ENCODE peak calls at places on chromosome 18, in four cellular contexts. H is ecto neural progenitor cell, T is fibroblast of pulmonary artery, V is COR-L47. Y is an unnamed sample.

GRCh38 chr18:71707985-71708500 is 836.1 kb downstream of the CBLN2 start:
- DNase-seq in H (no peak), T (peak), V (no peak), Y (peak)

GRCh38 chr18:23684515-23685197 is 4.6 kb upstream of the LAMA3 start:
- DNase-seq in H (no peak), T (peak), V (no peak), Y (peak)

GRCh38 chr18:48788378-48788777 is 162.4 kb downstream of the SMAD7 start:
- DNase-seq in H (peak), T (no peak), V (no peak), Y (no peak)

GRCh38 chr18:58394046-58394445 is 234.8 kb downstream of the ALPK2 start:
- DNase-seq in H (no peak), T (no peak), V (no peak), Y (no peak)

GRCh38 chr18:34707670-34708069 is 2.4 kb upstream of the DTNA start:
- DNase-seq in H (no peak), T (peak), V (peak), Y (peak)

GRCh38 chr18:66457245-66457644 is 146.6 kb downstream of the CDH19 start:
- DNase-seq in H (no peak), T (no peak), V (no peak), Y (no peak)

GRCh38 chr18:32366586-32367538 is 103.8 kb downstream of the GAREM1 start:
- DNase-seq in H (no peak), T (peak), V (no peak), Y (peak)

GRCh38 chr18:26548144-26549102 is at the start of gene KCTD1:
- DNase-seq in H (peak), T (peak), V (peak), Y (peak)

GRCh38 chr18:28086530-28087172 is 90.3 kb downstream of the CDH2 start:
- DNase-seq in H (no peak), T (peak), V (peak), Y (peak)

GRCh38 chr18:3703732-3704176 is 253.8 kb downstream of the TGIF1 start:
- DNase-seq in H (peak), T (peak), V (peak), Y (peak)

GRCh38 chr18:31657823-31658669 is 26.3 kb downstream of the B4GALT6 start:
- DNase-seq in H (no peak), T (no peak), V (peak), Y (peak)

GRCh38 chr18:13017247-13017875 is 26.2 kb downstream of the CEP192 start:
- DNase-seq in H (no peak), T (no peak), V (no peak), Y (no peak)

GRCh38 chr18:13392029-13392750 is 173.6 kb downstream of the LDLRAD4 start:
- DNase-seq in H (peak), T (no peak), V (no peak), Y (no peak)

GRCh38 chr18:56532176-56532840 is 106.1 kb downstream of the TXNL1 start:
- DNase-seq in H (no peak), T (no peak), V (no peak), Y (no peak)

GRCh38 chr18:52348209-52348608 is 8.2 kb downstream of the DCC start:
- DNase-seq in H (no peak), T (peak), V (no peak), Y (peak)

GRCh38 chr18:28834889-28835288 is 658.0 kb upstream of the CDH2 start:
- DNase-seq in H (no peak), T (peak), V (no peak), Y (peak)

GRCh38 chr18:79935098-79935480 is 16.4 kb downstream of the SLC66A2 start:
- DNase-seq in H (no peak), T (no peak), V (no peak), Y (no peak)

Y was measured in choroid plexus epithelial cell.